ENCODE peak calls at places on chromosomes 7 and 10, in four cellular contexts. C is lower lobe of right lung, B is germinal center, R is right cardiac atrium. U is an unnamed sample.
A peak's percentile ranks its signal among the peaks of the same experiment; 100 is the strongest.

GRCh38 chr7:142355328-142355727 is 97.5 kb upstream of the PRSS58 start:
- DNase-seq in R (no peak), B (no peak), C (no peak), U (no peak)

GRCh38 chr7:101185258-101185839 is 5.3 kb upstream of the NAT16 start:
- DNase-seq in B (no peak), C (no peak), R (no peak), U (no peak)

GRCh38 chr7:2114052-2114451 is 118.7 kb downstream of the MAD1L1 start:
- DNase-seq in R (peak; percentile 33), B (no peak), C (no peak), U (no peak)

GRCh38 chr7:42186181-42186580 is 50.8 kb downstream of the GLI3 start:
- DNase-seq in C (no peak), R (no peak), B (no peak), U (no peak)

GRCh38 chr10:132293416-132294195 is 14.1 kb downstream of the STK32C start:
- DNase-seq in B (no peak), R (peak; percentile 63), C (peak; percentile 39), U (no peak)

GRCh38 chr7:146635200-146636032 is 518.8 kb downstream of the CNTNAP2 start:
- DNase-seq in R (no peak), B (no peak), C (no peak), U (no peak)

GRCh38 chr10:89773081-89773480 is 71.7 kb downstream of the KIF20B start:
- DNase-seq in R (no peak), B (no peak), C (no peak), U (no peak)

GRCh38 chr7:47453093-47454056 is 128.5 kb downstream of the TNS3 start:
- DNase-seq in C (peak; percentile 85), B (no peak), R (no peak), U (no peak)

GRCh38 chr7:79337722-79338121 is 115.7 kb downstream of the MAGI2 start:
- DNase-seq in R (no peak), B (no peak), C (no peak), U (no peak)

GRCh38 chr7:18276380-18276779 is 219.2 kb upstream of the HDAC9 start:
- DNase-seq in R (no peak), C (no peak), B (no peak), U (no peak)

GRCh38 chr10:132461683-132462231 is 64.8 kb downstream of the PWWP2B start:
- DNase-seq in B (no peak), R (no peak), C (peak; percentile 44), U (no peak)

GRCh38 chr7:4297165-4297842 is 384.8 kb upstream of the FOXK1 start:
- DNase-seq in B (no peak), C (no peak), R (no peak), U (no peak)

GRCh38 chr10:79308969-79309665 is 38.2 kb upstream of the PPIF start:
- DNase-seq in C (peak; percentile 41), B (no peak), R (peak; percentile 45), U (no peak)

GRCh38 chr7:27651702-27652101 is 11.0 kb downstream of the HIBADH start:
- DNase-seq in R (no peak), C (no peak), B (no peak), U (no peak)

GRCh38 chr10:73717564-73717963 is 19.7 kb upstream of the AGAP5 start:
- DNase-seq in C (no peak), B (peak; percentile 17), R (no peak), U (no peak)

GRCh38 chr7:6252310-6252709 is 20.1 kb downstream of the CYTH3 start:
- DNase-seq in B (no peak), C (no peak), R (no peak), U (no peak)

GRCh38 chr7:28640026-28640425 is 227.7 kb downstream of the CREB5 start:
- DNase-seq in C (no peak), B (no peak), R (no peak), U (peak; percentile 28)

GRCh38 chr10:44389556-44389955 is 4.7 kb upstream of the CXCL12 start:
- DNase-seq in R (no peak), B (no peak), C (no peak), U (no peak)

U was measured in Caco-2.